ENCODE peak calls at places on chromosomes 11 and 22, in five cellular contexts. T is HCT116, D is HepG2, C is H1, E is GM12878. Y is an unnamed sample.

GRCh38 chr11:762421-763072 is 14.7 kb downstream of the GATD1 start:
- DNase-seq in T (peak), D (no peak), C (no peak), E (no peak), Y (no peak)

GRCh38 chr11:10908215-10908990 is 50.5 kb upstream of the ZBED5 start:
- DNase-seq in T (no peak), D (no peak), C (no peak), E (no peak), Y (peak)

GRCh38 chr22:22787805-22788459 is 99.7 kb upstream of the IGLL5 start:
- DNase-seq in T (peak), D (peak), C (peak), E (no peak), Y (peak)

GRCh38 chr11:16744128-16744725 is 5.8 kb downstream of the C11orf58 start:
- DNase-seq in T (no peak), D (no peak), C (no peak), E (no peak), Y (no peak)

GRCh38 chr22:43882122-43882767 is 9.6 kb downstream of the PNPLA5 start:
- DNase-seq in T (no peak), D (no peak), C (no peak), E (no peak), Y (no peak)

GRCh38 chr11:121535122-121535796 is 82.5 kb upstream of the SORL1-AS1 start:
- DNase-seq in T (no peak), D (no peak), C (no peak), E (no peak), Y (no peak)

GRCh38 chr11:91141655-91142054 is 918.8 kb upstream of the CHORDC1 start:
- DNase-seq in T (no peak), D (no peak), C (no peak), E (no peak), Y (no peak)

GRCh38 chr22:17171313-17172171 is 12.5 kb upstream of the HDHD5 start:
- DNase-seq in T (peak), D (peak), C (peak), E (no peak), Y (peak)

GRCh38 chr11:66851251-66851620 is 5.6 kb upstream of the LRFN4 start:
- DNase-seq in T (no peak), D (no peak), C (no peak), E (no peak), Y (no peak)

GRCh38 chr11:24264868-24265267 is 232.0 kb upstream of the LUZP2 start:
- DNase-seq in T (no peak), D (no peak), C (no peak), E (no peak), Y (no peak)

GRCh38 chr11:117583063-117583801 is 213.8 kb downstream of the DSCAML1 start:
- DNase-seq in T (no peak), D (no peak), C (no peak), E (no peak), Y (peak)

GRCh38 chr11:58788355-58789023 is 56.0 kb downstream of the GLYATL2 start:
- DNase-seq in T (peak), D (peak), C (peak), E (peak), Y (no peak)

GRCh38 chr22:31826443-31826842 is 72.6 kb downstream of the DEPDC5 start:
- DNase-seq in T (no peak), D (no peak), C (no peak), E (no peak), Y (no peak)

GRCh38 chr11:118227865-118228785 is 3.3 kb upstream of the JAML start:
- DNase-seq in T (no peak), D (no peak), C (no peak), E (no peak), Y (no peak)

GRCh38 chr11:12114487-12115033 is 4.2 kb downstream of the MICAL2 start:
- DNase-seq in T (no peak), D (no peak), C (no peak), E (no peak), Y (no peak)
- H3K4me3 ChIP-seq in T (no peak), D (no peak), C (no peak), E (no peak), Y (no peak)

DNA sequence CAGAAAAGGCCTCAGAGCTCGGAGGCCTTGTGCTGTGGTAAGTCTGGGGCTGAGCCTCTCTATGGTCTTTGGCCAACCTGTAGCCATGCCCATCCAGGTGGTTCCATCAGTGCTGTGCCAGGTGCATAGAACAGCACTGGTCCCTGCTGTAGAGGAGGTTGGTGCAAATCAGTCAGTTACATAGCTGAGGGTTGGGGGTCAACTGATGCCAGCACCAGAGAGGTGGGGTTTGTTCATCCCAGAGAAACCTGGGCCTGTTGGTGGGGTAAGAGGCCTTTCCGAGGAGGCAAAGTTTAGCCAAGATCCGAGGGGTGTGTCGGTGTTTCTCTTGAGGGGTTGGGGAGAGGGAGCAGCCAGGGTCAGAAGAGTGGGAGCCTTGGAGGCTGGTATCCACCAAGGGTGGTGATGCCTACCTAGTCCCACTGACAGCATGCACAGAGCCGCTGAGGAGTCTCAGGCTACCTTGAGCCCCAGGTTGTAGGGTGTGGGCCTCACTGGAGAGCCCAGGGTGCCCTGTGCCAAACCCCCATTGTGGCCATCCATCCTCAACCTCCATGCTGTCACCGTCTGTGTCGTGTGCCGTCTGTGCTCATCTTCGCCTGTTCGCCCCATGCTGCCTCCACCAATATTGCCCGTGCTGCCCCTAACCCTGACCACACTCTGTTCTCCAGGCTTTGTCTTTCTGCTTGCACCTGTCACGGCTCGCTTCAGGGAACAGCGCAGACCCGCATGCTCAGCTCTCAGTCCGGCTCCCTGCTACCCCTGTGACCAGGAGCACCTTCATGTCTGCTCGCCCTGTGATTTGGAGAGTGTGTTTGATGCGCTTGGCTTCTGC is 78.7 kb upstream of the SUSD2 start:
- DNase-seq in T (no peak), D (no peak), C (no peak), E (no peak), Y (no peak)
- TF ChIP-seq YY1 in T (no peak), D (no peak), C (no peak), E (no peak), Y (no peak)

DNA sequence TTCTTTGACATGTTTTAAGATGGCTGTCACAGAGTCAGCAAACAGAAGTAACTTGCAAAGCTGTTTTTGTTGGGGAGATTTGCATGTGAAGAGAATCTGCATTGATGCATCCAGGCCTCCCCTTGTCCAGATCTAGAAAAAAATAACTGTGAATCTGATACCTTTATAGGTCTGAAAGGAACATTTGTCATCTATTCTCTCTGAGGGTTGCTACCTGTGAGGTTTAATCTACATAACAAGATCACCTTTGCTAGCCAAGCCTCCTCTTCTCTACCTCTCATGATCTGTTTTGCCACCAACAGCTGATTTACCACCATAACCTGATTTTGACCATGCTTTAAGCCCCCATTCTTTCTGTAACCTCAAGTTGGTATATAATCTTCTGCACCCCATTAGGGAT is 47.2 kb upstream of the SLC5A12 start:
- DNase-seq in T (no peak), D (no peak), C (no peak), E (no peak), Y (no peak)
- H3K4me3 ChIP-seq in T (no peak), D (no peak), C (no peak), E (no peak), Y (no peak)

GRCh38 chr22:45631140-45631539 is 40.5 kb upstream of the ATXN10 start:
- DNase-seq in T (no peak), D (no peak), C (peak), E (no peak), Y (peak)
- TF ChIP-seq YY1 in T (no peak), D (no peak), C (no peak), E (no peak), Y (no peak)

GRCh38 chr11:60788401-60789110 is 3.4 kb downstream of the MS4A10 start:
- DNase-seq in T (no peak), D (no peak), C (no peak), E (no peak), Y (no peak)
- H3K4me3 ChIP-seq in T (no peak), D (no peak), C (no peak), E (no peak), Y (no peak)

GRCh38 chr11:132430352-132431091 is 1060.1 kb downstream of the NTM start:
- DNase-seq in T (no peak), D (no peak), C (no peak), E (no peak), Y (no peak)
- TF ChIP-seq YY1 in T (no peak), D (no peak), C (no peak), E (no peak), Y (no peak)

GRCh38 chr11:33732176-33732575 is 4.0 kb downstream of the CD59 start:
- DNase-seq in T (no peak), D (no peak), C (no peak), E (no peak), Y (no peak)
- H3K4me3 ChIP-seq in T (no peak), D (no peak), C (no peak), E (peak), Y (no peak)

GRCh38 chr11:130625907-130626306 is 177.5 kb downstream of the ADAMTS15 start:
- DNase-seq in T (no peak), D (no peak), C (no peak), E (no peak), Y (no peak)

GRCh38 chr11:130624946-130625345 is 176.5 kb downstream of the ADAMTS15 start:
- DNase-seq in T (no peak), D (no peak), C (no peak), E (no peak), Y (no peak)

GRCh38 chr11:130620566-130620965 is 172.1 kb downstream of the ADAMTS15 start:
- DNase-seq in T (no peak), D (no peak), C (no peak), E (no peak), Y (no peak)

GRCh38 chr11:130622126-130622525 is 173.7 kb downstream of the ADAMTS15 start:
- DNase-seq in T (no peak), D (no peak), C (no peak), E (no peak), Y (no peak)

GRCh38 chr11:130623909-130624668 is 175.6 kb downstream of the ADAMTS15 start:
- DNase-seq in T (no peak), D (no peak), C (no peak), E (no peak), Y (no peak)
- TF ChIP-seq YY1 in T (no peak), D (no peak), C (no peak), E (no peak), Y (no peak)

Y was measured in NT2/D1.